ENCODE peak calls at places on chromosome 10, in nine cellular contexts. W, E, M, Y, N, H, T, C and S are unnamed samples.

GRCh38 chr10:77927343-77928256 is 1.0 kb upstream of the DLG5 start:
- DNase-seq in M (no peak), E (peak), T (peak), W (no peak), H (no peak), Y (no peak), N (no peak), C (peak), S (no peak)

GRCh38 chr10:72588266-72588665 is 37.6 kb downstream of the MICU1 start:
- DNase-seq in N (no peak), Y (no peak), H (no peak), W (no peak), M (no peak), E (no peak), T (no peak), C (no peak), S (no peak)

GRCh38 chr10:118036281-118036875 is 10.4 kb downstream of the RAB11FIP2 start:
- DNase-seq in W (no peak), T (no peak), E (no peak), M (no peak), C (no peak), Y (no peak), N (no peak), H (no peak), S (no peak)

GRCh38 chr10:78634835-78635234 is 433.9 kb upstream of the ZMIZ1 start:
- DNase-seq in T (no peak), C (no peak), W (no peak), E (peak), H (no peak), N (no peak), M (no peak), Y (peak), S (no peak)

GRCh38 chr10:59708816-59709471 is 706 bp downstream of the SLC16A9 start:
- DNase-seq in Y (no peak), M (no peak), N (no peak), C (peak), H (peak), W (peak), E (peak), T (no peak), S (no peak)

GRCh38 chr10:6044651-6045599 is 17.2 kb downstream of the IL2RA start:
- DNase-seq in C (no peak), Y (no peak), N (no peak), H (peak), M (no peak), E (no peak), W (no peak), T (no peak), S (no peak)

GRCh38 chr10:116907588-116907987 is 58.3 kb downstream of the ENO4 start:
- DNase-seq in Y (no peak), M (no peak), T (no peak), W (no peak), C (no peak), N (no peak), H (no peak), E (no peak), S (no peak)

GRCh38 chr10:132710036-132710686 is 75.8 kb downstream of the NKX6-2 start:
- DNase-seq in Y (no peak), C (no peak), E (no peak), N (no peak), T (no peak), W (no peak), M (no peak), H (peak), S (no peak)

GRCh38 chr10:133158756-133159610 is 1.0 kb upstream of the KNDC1 start:
- DNase-seq in C (peak), W (peak), N (no peak), T (no peak), E (peak), Y (no peak), H (peak), M (no peak), S (no peak)

GRCh38 chr10:96673318-96674099 is 46.8 kb downstream of the PIK3AP1 start:
- DNase-seq in T (peak), E (no peak), M (no peak), Y (peak), C (no peak), N (no peak), H (no peak), W (no peak), S (no peak)

GRCh38 chr10:112546474-112546873 is 99.5 kb downstream of the VTI1A start:
- DNase-seq in C (no peak), W (no peak), H (no peak), N (no peak), M (no peak), E (no peak), T (no peak), Y (no peak), S (no peak)

GRCh38 chr10:124668517-124669051 is 75.6 kb downstream of the FAM53B start:
- DNase-seq in E (no peak), T (no peak), W (no peak), M (no peak), H (no peak), N (no peak), C (no peak), Y (no peak), S (no peak)

GRCh38 chr10:125363776-125364175 is 203.4 kb upstream of the CTBP2 start:
- DNase-seq in T (no peak), Y (no peak), W (no peak), C (no peak), H (no peak), M (no peak), N (no peak), E (no peak), S (no peak)

GRCh38 chr10:129909080-129909479 is 55.0 kb downstream of the EBF3 start:
- DNase-seq in H (peak), E (no peak), W (no peak), Y (no peak), C (no peak), T (no peak), M (no peak), N (no peak), S (no peak)

GRCh38 chr10:126129026-126129425 is 232.7 kb downstream of the FANK1 start:
- DNase-seq in T (no peak), W (no peak), Y (no peak), N (no peak), M (no peak), H (no peak), C (no peak), E (no peak), S (no peak)

GRCh38 chr10:59585046-59585700 is 124.5 kb downstream of the SLC16A9 start:
- DNase-seq in H (no peak), N (no peak), M (no peak), E (no peak), Y (no peak), C (no peak), W (no peak), T (no peak), S (no peak)

GRCh38 chr10:25064401-25064800 is 48.0 kb downstream of the THNSL1 start:
- DNase-seq in E (peak), N (no peak), Y (no peak), T (no peak), M (no peak), W (no peak), H (no peak), C (no peak), S (no peak)

GRCh38 chr10:35378547-35379210 is 42.4 kb downstream of the CCNY start:
- DNase-seq in T (peak), M (no peak), E (no peak), N (peak), H (no peak), C (no peak), W (no peak), Y (peak), S (no peak)

GRCh38 chr10:124392651-124393342 is 25.9 kb downstream of the OAT start:
- DNase-seq in Y (no peak), M (no peak), H (no peak), C (no peak), T (no peak), N (no peak), E (no peak), W (no peak), S (no peak)

GRCh38 chr10:3784510-3785250 is at the start of gene KLF6:
- DNase-seq in C (peak), Y (peak), M (no peak), H (peak), T (peak), N (no peak), E (peak), W (no peak), S (no peak)

GRCh38 chr10:88185830-88186229 is 322.4 kb downstream of the PTEN start:
- DNase-seq in Y (peak), W (no peak), T (no peak), H (no peak), E (peak), N (no peak), C (no peak), M (no peak), S (no peak)

GRCh38 chr10:46523119-46523880 is 33.2 kb downstream of the GPRIN2 start:
- DNase-seq in E (peak), M (no peak), W (no peak), H (peak), N (no peak), T (peak), Y (no peak), C (no peak), S (no peak)

GRCh38 chr10:48639646-48640045 is 34.8 kb upstream of the ARHGAP22 start:
- DNase-seq in W (no peak), E (no peak), H (no peak), T (no peak), M (no peak), Y (no peak), C (no peak), N (no peak), S (no peak)

GRCh38 chr10:93941603-93942002 is 47.8 kb downstream of the SLC35G1 start:
- DNase-seq in Y (no peak), T (no peak), H (no peak), W (no peak), M (no peak), N (no peak), E (no peak), C (no peak), S (no peak)

GRCh38 chr10:19659920-19660655 is 156.1 kb upstream of the PLXDC2 start:
- DNase-seq in E (peak), C (no peak), N (no peak), T (peak), H (no peak), W (no peak), M (no peak), Y (peak), S (no peak)

GRCh38 chr10:127346604-127347003 is 150.2 kb upstream of the INSYN2A start:
- DNase-seq in N (peak), E (no peak), C (no peak), T (no peak), H (no peak), Y (no peak), W (no peak), M (no peak), S (no peak)

GRCh38 chr10:33010132-33011037 is 52.4 kb upstream of the ITGB1 start:
- DNase-seq in C (peak), N (no peak), H (no peak), E (peak), W (no peak), Y (peak), M (peak), T (peak), S (peak)

GRCh38 chr10:96830511-96831199 is 1.4 kb upstream of the LCOR start:
- DNase-seq in H (peak), C (peak), T (peak), M (peak), N (peak), W (no peak), E (peak), Y (peak), S (peak)

GRCh38 chr10:70267161-70267933 is 16.5 kb downstream of the NPFFR1 start:
- DNase-seq in W (no peak), T (peak), E (peak), C (peak), H (no peak), M (peak), Y (peak), N (no peak), S (no peak)

GRCh38 chr10:21114683-21115082 is 217.6 kb upstream of the NEBL start:
- DNase-seq in E (no peak), H (no peak), W (no peak), Y (no peak), N (no peak), C (no peak), M (no peak), T (no peak), S (no peak)

GRCh38 chr10:14186245-14186644 is 144.5 kb downstream of the FRMD4A start:
- DNase-seq in W (no peak), C (no peak), Y (peak), E (peak), H (no peak), M (no peak), T (no peak), N (no peak), S (no peak)

GRCh38 chr10:110074986-110075664 is 67.3 kb downstream of the ADD3 start:
- DNase-seq in E (peak), Y (peak), H (no peak), C (no peak), W (no peak), T (peak), N (no peak), M (peak), S (no peak)

GRCh38 chr10:11685787-11686218 is 56.4 kb upstream of the ECHDC3 start:
- DNase-seq in N (no peak), H (peak), E (peak), C (no peak), M (no peak), W (peak), T (peak), Y (peak), S (no peak)

GRCh38 chr10:91162050-91162494 is 58.4 kb upstream of the PCGF5 start:
- DNase-seq in N (no peak), E (peak), C (peak), M (no peak), W (no peak), T (peak), H (no peak), Y (peak), S (no peak)

GRCh38 chr10:116669080-116669479 is 48.3 kb downstream of the PNLIPRP2 start:
- DNase-seq in H (no peak), C (no peak), W (no peak), Y (peak), T (peak), E (peak), M (no peak), N (no peak), S (no peak)

GRCh38 chr10:70315815-70316214 is 32.0 kb upstream of the NPFFR1 start:
- DNase-seq in W (no peak), M (no peak), N (no peak), H (no peak), E (no peak), T (no peak), Y (no peak), C (peak), S (no peak)

GRCh38 chr10:112775347-112775746 is 174.7 kb upstream of the TCF7L2 start:
- DNase-seq in T (no peak), C (no peak), M (no peak), Y (peak), E (peak), N (no peak), H (no peak), W (no peak), S (no peak)

GRCh38 chr10:122140941-122141623 is 130.0 kb upstream of the BTBD16 start:
- DNase-seq in E (peak), T (peak), W (no peak), H (peak), N (no peak), C (no peak), Y (peak), M (peak), S (no peak)

GRCh38 chr10:133327651-133328357 is 8.9 kb downstream of the CALY start:
- DNase-seq in H (peak), M (no peak), W (no peak), E (no peak), Y (peak), C (no peak), T (no peak), N (no peak), S (no peak)